ENCODE peak calls at places on chromosomes 1 and 21, in ten cellular contexts. W is SJCRH30, A is mesenchymal stem cell, G is tibial artery, B is kidney, M is colonic mucosa, J is mammary epithelial cell, K is thoracic aorta, D is aorta, Z is ovary. Q is an unnamed sample. For H3K4me1, the result is how much of the 10 kb centered on the place peaks cover.

GRCh38 chr1:40630488-40631223 is 34.8 kb downstream of the RIMS3 start:
- DNase-seq in D (no peak), M (no peak), A (peak), G (no peak), K (no peak), B (no peak), Z (no peak), W (peak), J (no peak), Q (no peak)

GRCh38 chr1:238457610-238458009 is 566.9 kb upstream of the ZP4 start:
- DNase-seq in A (no peak), M (no peak), J (peak), G (no peak), Z (no peak), D (no peak), K (no peak), B (no peak), W (no peak), Q (peak)

GRCh38 chr21:46376856-46377453 is 53.0 kb downstream of the PCNT start:
- DNase-seq in M (no peak), J (no peak), A (no peak), D (no peak), B (no peak), Z (no peak), K (no peak), G (no peak), W (no peak), Q (no peak)

GRCh38 chr1:202251424-202252256 is 58.0 kb downstream of the LGR6 start:
- DNase-seq in K (no peak), G (no peak), J (no peak), M (no peak), A (no peak), D (no peak), Z (no peak), W (no peak), B (no peak), Q (no peak)

GRCh38 chr1:172089768-172090510 is 248.6 kb downstream of the DNM3 start:
- DNase-seq in W (no peak), Z (peak), A (peak), J (peak), G (peak), K (no peak), B (peak), D (peak), M (peak), Q (peak)

GRCh38 chr1:3553166-3553939 is 58.0 kb downstream of the MEGF6 start:
- DNase-seq in B (no peak), K (no peak), Z (peak), G (no peak), D (no peak), W (no peak), J (peak), A (no peak), M (no peak), Q (no peak)

GRCh38 chr1:156889802-156890585 is 3.5 kb upstream of the PEAR1 start:
- DNase-seq in A (peak), D (peak), M (peak), J (peak), K (peak), Z (peak), G (peak), W (peak), B (no peak), Q (peak)

GRCh38 chr1:27026621-27027574 is 14.2 kb upstream of the TENT5B start:
- DNase-seq in B (peak), M (peak), W (peak), A (peak), G (peak), D (peak), Z (no peak), J (peak), K (peak), Q (peak)

GRCh38 chr1:43317817-43318471 is 17.2 kb downstream of the TIE1 start:
- DNase-seq in G (no peak), K (no peak), W (no peak), D (peak), J (no peak), Z (no peak), B (no peak), M (no peak), A (no peak), Q (peak)

GRCh38 chr1:185551008-185551407 is 183.2 kb upstream of the HMCN1 start:
- DNase-seq in G (peak), D (no peak), K (no peak), B (no peak), Z (no peak), W (no peak), J (no peak), M (no peak), A (peak), Q (no peak)

GRCh38 chr1:207981976-207982375 is 71.1 kb upstream of the CD34 start:
- DNase-seq in D (no peak), M (no peak), G (no peak), K (no peak), B (no peak), W (peak), Z (no peak), J (no peak), A (no peak), Q (no peak)

GRCh38 chr1:201730611-201731010 is 98.3 kb upstream of the IPO9 start:
- DNase-seq in D (no peak), Z (no peak), G (no peak), J (no peak), B (no peak), W (no peak), M (no peak), A (no peak), K (no peak), Q (no peak)

GRCh38 chr21:44383216-44383615 is 29.8 kb downstream of the TRPM2 start:
- DNase-seq in M (no peak), G (no peak), Z (no peak), B (peak), D (peak), A (no peak), K (no peak), J (no peak), W (no peak), Q (no peak)

GRCh38 chr1:86846166-86846647 is 67.7 kb downstream of the SELENOF start:
- DNase-seq in Z (no peak), W (no peak), K (no peak), G (no peak), B (no peak), D (no peak), J (peak), A (peak), M (no peak), Q (peak)

GRCh38 chr1:179369751-179370341 is 4.1 kb downstream of the AXDND1 start:
- DNase-seq in G (no peak), J (peak), A (peak), B (no peak), M (peak), Z (no peak), W (peak), D (no peak), K (no peak), Q (peak)

GRCh38 chr1:234500269-234500668 is 21.3 kb upstream of the TARBP1 start:
- DNase-seq in M (no peak), J (peak), B (no peak), K (peak), A (no peak), Z (no peak), D (no peak), W (peak), G (peak), Q (no peak)

GRCh38 chr1:1554926-1555915 is 14.8 kb upstream of the TMEM240 start:
- DNase-seq in B (no peak), M (no peak), W (no peak), G (no peak), D (no peak), K (no peak), J (peak), Z (no peak), A (peak), Q (peak)

GRCh38 chr1:112625696-112626095 is 6.1 kb downstream of the CAPZA1 start:
- DNase-seq in W (no peak), D (no peak), J (peak), K (peak), M (no peak), Z (no peak), A (peak), G (no peak), B (no peak), Q (no peak)

GRCh38 chr1:20486457-20487235 is 636 bp upstream of the CAMK2N1 start:
- DNase-seq in K (no peak), J (peak), D (peak), A (peak), G (peak), B (peak), Z (peak), W (peak), M (peak), Q (peak)

GRCh38 chr1:67850611-67851075 is 17.4 kb upstream of the GNG12 start:
- DNase-seq in B (peak), G (peak), A (peak), W (peak), D (peak), J (peak), M (peak), K (peak), Z (peak), Q (peak)

GRCh38 chr1:172820759-172821158 is 161.9 kb downstream of the FASLG start:
- DNase-seq in Z (no peak), D (no peak), B (no peak), G (no peak), J (no peak), M (no peak), K (no peak), W (no peak), A (no peak), Q (no peak)

GRCh38 chr1:64543831-64544230 is 73.9 kb downstream of the CACHD1 start:
- DNase-seq in Z (no peak), K (no peak), W (peak), J (no peak), B (no peak), D (no peak), M (no peak), A (no peak), G (peak), Q (peak)

GRCh38 chr1:209556159-209556690 is 27.3 kb upstream of the CAMK1G start:
- DNase-seq in Z (no peak), K (no peak), D (no peak), M (no peak), B (no peak), J (no peak), G (no peak), W (peak), A (no peak), Q (no peak)

GRCh38 chr1:197774691-197775281 is 494 bp downstream of the DENND1B start:
- DNase-seq in M (peak), K (no peak), G (peak), W (peak), Z (peak), J (peak), A (peak), D (peak), B (peak), Q (peak)
- H3K4me1 ChIP-seq in M (under half), K (under half), G (under half), W (under half), Z (under half), J (under half), A (under half), D (under half), B (under half), Q (under half)

GRCh38 chr1:52918201-52918600 is 3.3 kb downstream of the ECHDC2 start:
- DNase-seq in G (no peak), W (no peak), A (no peak), J (no peak), M (no peak), B (no peak), K (no peak), Z (no peak), D (no peak), Q (no peak)

GRCh38 chr1:52917591-52917990 is 3.9 kb downstream of the ECHDC2 start:
- DNase-seq in A (peak), K (no peak), B (no peak), D (no peak), J (no peak), Z (no peak), W (no peak), M (no peak), G (no peak), Q (no peak)

GRCh38 chr1:52919720-52920199 is 1.8 kb downstream of the ECHDC2 start:
- DNase-seq in D (no peak), B (no peak), Z (no peak), J (no peak), W (no peak), A (no peak), M (no peak), K (no peak), G (no peak), Q (no peak)

GRCh38 chr1:52919051-52919719 is 2.4 kb downstream of the ECHDC2 start:
- DNase-seq in Z (no peak), G (no peak), K (no peak), B (no peak), W (no peak), M (no peak), A (no peak), J (peak), D (no peak), Q (no peak)

DNA sequence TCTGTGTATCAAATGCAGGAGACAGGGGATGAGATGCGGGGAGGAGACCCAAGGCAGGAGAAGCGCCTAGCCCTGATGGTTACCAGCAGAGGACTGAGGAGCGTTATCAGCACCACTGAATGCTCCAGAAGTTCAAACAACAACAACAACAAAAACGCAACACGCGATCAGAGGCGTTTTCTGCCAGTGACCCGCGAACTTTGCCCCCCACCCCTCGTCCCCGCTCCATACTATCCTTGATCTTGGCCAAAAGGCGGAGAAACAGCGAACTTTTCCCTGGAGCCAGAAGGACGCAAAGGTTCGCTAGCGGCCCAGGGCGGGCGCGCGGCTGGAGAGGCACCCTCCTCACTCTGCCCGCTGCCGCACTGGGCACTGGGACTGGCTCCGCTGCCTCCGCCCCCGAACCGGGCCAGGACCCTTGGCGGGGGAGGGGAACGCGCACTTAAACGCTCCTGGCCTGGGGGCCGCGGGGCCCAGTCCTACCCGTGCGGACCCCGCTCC is 699 bp downstream of the ECHDC2 start:
- DNase-seq in Z (peak), G (no peak), M (peak), K (no peak), D (peak), A (peak), W (no peak), J (peak), B (peak), Q (no peak)
- H3K4me3 ChIP-seq in Z (peak), G (peak), M (peak), K (peak), D (peak), A (peak), W (no peak), J (peak), B (peak), Q (peak)

GRCh38 chr1:58896211-58897183 is 112.7 kb upstream of the JUN start:
- DNase-seq in A (peak), J (no peak), D (no peak), G (peak), W (peak), Z (no peak), B (peak), M (peak), K (no peak), Q (no peak)
- H3K4me1 ChIP-seq in A (under half), J (under half), D (under half), G (under half), W (half or more), Z (under half), B (under half), M (under half), K (under half), Q (under half)

GRCh38 chr21:15730484-15731242 is 881 bp downstream of the USP25 start:
- DNase-seq in W (no peak), Z (peak), M (peak), G (peak), K (no peak), B (no peak), A (peak), D (no peak), J (peak), Q (no peak)
- H3K4me3 ChIP-seq in W (peak), Z (peak), M (peak), G (peak), K (peak), B (peak), A (peak), D (peak), J (peak), Q (peak)

GRCh38 chr1:205285391-205286101 is 36.0 kb downstream of the NUAK2 start:
- DNase-seq in A (peak), K (no peak), G (no peak), D (no peak), J (no peak), B (no peak), M (no peak), Z (no peak), W (peak), Q (no peak)
- H3K4me1 ChIP-seq in A (under half), K (under half), G (under half), D (under half), J (under half), B (under half), M (under half), Z (under half), W (half or more), Q (half or more)